ENCODE peak calls at places on chromosomes 3 and 15, in ten cellular contexts. T is activated B cell treated with CpG ODN at 0.5 μM for 24 hours, V is HL-60, U is OCI-LY7, C is AG04449, I is AG09319, N is fibroblast of lung, F is brain microvascular endothelial cell, E is cardiac muscle cell, B is lower lobe of right lung. A is an unnamed sample.
A peak's percentile ranks its signal among the peaks of the same experiment; 100 is the strongest.

GRCh38 chr15:99466701-99467337 is 99.0 kb upstream of the MEF2A start:
- DNase-seq in I (no peak), N (peak; percentile 70), B (no peak), C (no peak), F (no peak), V (no peak), E (no peak), T (no peak), U (no peak), A (no peak)

GRCh38 chr3:143298886-143299535 is 179.4 kb downstream of the CHST2 start:
- DNase-seq in B (no peak), C (no peak), N (no peak), E (no peak), I (no peak), U (no peak), F (no peak), T (no peak), V (no peak), A (no peak)

GRCh38 chr3:135100349-135100741 is 305.3 kb downstream of the EPHB1 start:
- DNase-seq in U (no peak), N (no peak), I (no peak), V (no peak), B (no peak), C (no peak), F (no peak), E (no peak), T (no peak), A (no peak)

GRCh38 chr3:94440767-94441493 is 378.1 kb downstream of the NSUN3 start:
- DNase-seq in T (no peak), C (peak; percentile 54), F (peak; percentile 46), E (no peak), N (peak; percentile 92), V (no peak), U (no peak), I (no peak), B (no peak), A (no peak)

GRCh38 chr3:96813820-96814580 is 394 bp upstream of the EPHA6 start:
- DNase-seq in B (peak; percentile 53), F (peak; percentile 4), U (no peak), V (peak; percentile 34), N (peak; percentile 58), C (no peak), E (peak; percentile 64), T (no peak), I (peak; percentile 2), A (no peak)

GRCh38 chr3:171230857-171231256 is 204.3 kb upstream of the SLC2A2 start:
- DNase-seq in E (peak; percentile 8), I (no peak), B (no peak), T (no peak), V (no peak), N (peak; percentile 12), F (no peak), U (no peak), C (no peak), A (no peak)

GRCh38 chr15:78716651-78717050 is 75.6 kb upstream of the CHRNB4 start:
- DNase-seq in U (no peak), V (no peak), C (no peak), I (no peak), N (peak; percentile 57), B (no peak), F (peak; percentile 56), T (no peak), E (no peak), A (no peak)

GRCh38 chr3:7875858-7876442 is 625.7 kb upstream of the LMCD1 start:
- DNase-seq in B (no peak), E (no peak), F (no peak), I (no peak), N (peak; percentile 95), V (no peak), T (no peak), C (no peak), U (no peak), A (no peak)

GRCh38 chr3:43097681-43098080 is 8.2 kb downstream of the POMGNT2 start:
- DNase-seq in T (no peak), V (no peak), F (no peak), B (no peak), C (no peak), N (no peak), E (no peak), U (no peak), I (no peak), A (no peak)

GRCh38 chr15:65077981-65078352 is 1.4 kb downstream of the KBTBD13 start:
- DNase-seq in V (peak; percentile 54), I (no peak), F (peak; percentile 12), B (peak; percentile 77), E (peak; percentile 31), C (no peak), U (no peak), N (peak; percentile 41), T (peak; percentile 34), A (no peak)

GRCh38 chr3:102060814-102061213 is 211.5 kb downstream of the NFKBIZ start:
- DNase-seq in N (no peak), T (no peak), U (no peak), C (no peak), B (no peak), F (peak; percentile 13), I (no peak), E (no peak), V (no peak), A (no peak)

GRCh38 chr3:112017081-112017480 is 17.5 kb upstream of the TMPRSS7 start:
- DNase-seq in U (no peak), I (no peak), T (no peak), N (no peak), C (no peak), E (no peak), V (peak; percentile 39), F (no peak), B (no peak), A (no peak)

GRCh38 chr15:92069308-92070244 is 216.1 kb downstream of the SLCO3A1 start:
- DNase-seq in V (peak; percentile 25), N (peak; percentile 87), E (no peak), C (peak; percentile 21), B (no peak), U (no peak), T (no peak), F (peak; percentile 74), I (peak; percentile 24), A (no peak)

GRCh38 chr3:184745526-184745925 is 33.7 kb upstream of the MAGEF1 start:
- DNase-seq in C (no peak), F (no peak), N (no peak), T (no peak), U (no peak), V (no peak), B (no peak), I (no peak), E (no peak), A (no peak)

DNA sequence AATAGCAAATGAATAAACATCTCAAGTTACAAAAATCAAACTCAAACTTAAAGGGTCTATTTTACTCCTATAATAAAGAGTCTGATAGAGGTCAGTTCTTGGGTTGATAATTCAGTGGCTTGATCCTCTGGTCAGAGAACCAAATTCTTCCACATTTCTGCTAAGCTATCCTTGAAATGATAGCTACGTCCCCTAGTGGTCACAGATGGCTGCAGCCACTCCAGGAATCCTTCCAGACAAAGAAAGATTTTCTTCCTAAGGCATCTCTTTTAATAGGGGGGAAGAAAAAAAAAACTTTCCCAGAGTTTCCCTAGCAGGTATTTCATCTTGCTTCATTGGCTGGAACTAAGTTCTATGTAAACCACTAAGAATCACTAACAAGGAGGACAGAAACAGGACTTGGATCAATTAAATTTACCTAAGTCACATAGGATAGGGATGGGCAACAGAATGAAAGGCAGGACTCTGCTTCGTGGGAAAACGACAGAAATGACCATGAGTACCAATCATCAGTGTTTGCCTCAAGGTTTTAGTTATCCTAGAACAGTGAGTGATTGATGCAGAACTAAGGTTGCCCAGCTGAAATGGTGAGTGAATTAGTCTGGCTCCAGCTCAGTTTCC is 160.7 kb downstream of the STAC start:
- DNase-seq in E (peak; percentile 71), F (peak; percentile 47), B (no peak), I (no peak), N (peak; percentile 39), V (no peak), T (no peak), C (no peak), U (no peak), A (no peak)
- TF ChIP-seq CTCF in E (peak; percentile 91), F (peak; percentile 96), B (peak; percentile 77), I (peak; percentile 89), N (peak; percentile 76), V (peak; percentile 79), T (no peak), C (peak; percentile 70), U (peak; percentile 84), A (peak; percentile 73)

GRCh38 chr15:100786901-100787566 is 92.6 kb upstream of the ALDH1A3 start:
- DNase-seq in U (no peak), C (no peak), I (no peak), T (no peak), F (no peak), E (no peak), B (no peak), N (no peak), V (no peak), A (no peak)
- TF ChIP-seq CTCF in U (no peak), C (no peak), I (no peak), T (no peak), F (no peak), E (no peak), B (no peak), N (no peak), V (no peak), A (no peak)

DNA sequence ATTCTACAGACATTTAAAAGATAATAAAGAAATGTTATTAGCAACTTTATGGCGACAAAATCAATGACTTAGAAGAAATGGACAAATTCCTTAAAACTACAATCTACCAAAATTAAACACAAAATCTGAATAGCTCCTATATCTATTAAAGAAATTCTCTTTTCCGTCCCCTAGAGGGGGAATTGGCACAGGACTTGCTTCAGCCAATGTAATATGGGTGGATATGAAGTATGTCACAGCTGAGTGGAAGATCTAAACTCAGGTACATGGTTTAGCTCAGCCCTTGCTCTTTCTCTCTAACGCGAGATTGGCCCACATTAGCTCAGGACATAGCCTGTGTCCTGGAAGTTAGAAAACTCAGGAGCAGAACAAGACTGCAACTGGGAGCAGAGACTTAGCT is 79.3 kb downstream of the DNAH12 start:
- DNase-seq in F (peak; percentile 5), N (peak; percentile 3), I (no peak), C (no peak), T (no peak), B (no peak), E (peak; percentile 4), U (peak; percentile 5), V (no peak), A (no peak)
- TF ChIP-seq CTCF in F (peak; percentile 48), N (peak; percentile 34), I (no peak), C (no peak), T (no peak), B (no peak), E (peak; percentile 24), U (peak; percentile 40), V (no peak), A (no peak)

DNA sequence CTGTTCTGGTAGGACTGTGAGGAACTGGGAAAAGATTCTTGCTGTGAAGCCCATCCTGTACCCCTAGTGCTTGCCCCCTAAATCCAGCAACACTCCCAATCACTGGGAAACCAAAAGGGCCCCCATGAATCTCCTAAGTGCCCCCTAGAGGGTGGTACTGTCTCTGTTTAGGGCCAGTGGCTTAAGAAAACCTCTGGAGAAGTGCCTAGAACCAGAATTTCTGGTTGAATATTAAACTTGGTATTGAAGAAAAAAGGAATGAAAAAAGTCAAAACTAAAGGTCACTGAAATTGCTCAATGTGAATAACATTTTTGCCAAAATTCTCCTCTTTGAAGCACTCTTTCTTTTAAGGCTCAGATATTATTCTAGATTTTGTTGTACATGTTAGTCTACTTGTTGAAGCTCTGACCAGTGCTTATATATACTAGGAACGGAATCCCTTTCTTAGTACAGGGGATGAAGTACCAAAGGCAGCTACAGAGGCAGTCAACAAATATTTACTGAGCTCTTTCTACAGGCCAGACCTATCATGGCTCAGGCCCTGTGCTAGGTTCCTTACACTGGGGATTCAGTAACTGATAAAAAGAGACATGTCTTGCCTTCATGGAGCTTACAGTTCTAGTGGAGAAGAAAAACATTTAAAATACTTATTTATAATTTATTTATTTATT is 138.8 kb downstream of the MYLK start:
- DNase-seq in B (no peak), V (no peak), F (no peak), T (no peak), I (no peak), N (no peak), C (no peak), E (no peak), U (peak; percentile 9), A (no peak)
- TF ChIP-seq CTCF in B (peak; percentile 18), V (no peak), F (peak; percentile 71), T (no peak), I (peak; percentile 42), N (peak; percentile 38), C (no peak), E (peak; percentile 46), U (peak; percentile 56), A (no peak)